ENCODE peak calls at places on chromosome 14, in nine cellular contexts. One of them, this sample, is unnamed.
A peak's percentile ranks its signal among the peaks of the same experiment; 100 is the strongest.

GRCh38 chr14:71415404-71415690 is 508.1 kb downstream of the PCNX1 start:
- DNase-seq in RWPE1: no peak
- DNase-seq in mesenchymal stem cell: peak; percentile 43
- DNase-seq in IMR-90: peak; percentile 79
- DNase-seq in activated T-cell treated with anti-CD3 and anti-CD28 coated beads for 1 hour: no peak
- DNase-seq in activated T-helper 1 cell treated with Interleukin-2 at 50 U/mL for 16 hours: no peak
- DNase-seq in SIG-M5: no peak
- DNase-seq in SK-N-SH: no peak
- DNase-seq in NCI-H1694 treated with DMSO at 0.1 percent for 48 hours: no peak
- DNase-seq in this sample: no peak

GRCh38 chr14:100589760-100590469 is 2.7 kb upstream of the BEGAIN start:
- DNase-seq in RWPE1: no peak
- DNase-seq in mesenchymal stem cell: no peak
- DNase-seq in IMR-90: no peak
- DNase-seq in activated T-cell treated with anti-CD3 and anti-CD28 coated beads for 1 hour: no peak
- DNase-seq in activated T-helper 1 cell treated with Interleukin-2 at 50 U/mL for 16 hours: no peak
- DNase-seq in SIG-M5: no peak
- DNase-seq in SK-N-SH: peak; percentile 30
- DNase-seq in NCI-H1694 treated with DMSO at 0.1 percent for 48 hours: peak; percentile 26
- DNase-seq in this sample: no peak

GRCh38 chr14:92632546-92633273 is 115.7 kb downstream of the LGMN start:
- DNase-seq in RWPE1: no peak
- DNase-seq in mesenchymal stem cell: no peak
- DNase-seq in IMR-90: no peak
- DNase-seq in activated T-cell treated with anti-CD3 and anti-CD28 coated beads for 1 hour: no peak
- DNase-seq in activated T-helper 1 cell treated with Interleukin-2 at 50 U/mL for 16 hours: no peak
- DNase-seq in SIG-M5: no peak
- DNase-seq in SK-N-SH: no peak
- DNase-seq in NCI-H1694 treated with DMSO at 0.1 percent for 48 hours: no peak
- DNase-seq in this sample: no peak

GRCh38 chr14:96888593-96888992 is 91.4 kb downstream of the VRK1 start:
- DNase-seq in RWPE1: no peak
- DNase-seq in mesenchymal stem cell: no peak
- DNase-seq in IMR-90: no peak
- DNase-seq in activated T-cell treated with anti-CD3 and anti-CD28 coated beads for 1 hour: no peak
- DNase-seq in activated T-helper 1 cell treated with Interleukin-2 at 50 U/mL for 16 hours: no peak
- DNase-seq in SIG-M5: no peak
- DNase-seq in SK-N-SH: no peak
- DNase-seq in NCI-H1694 treated with DMSO at 0.1 percent for 48 hours: no peak
- DNase-seq in this sample: no peak

GRCh38 chr14:73392329-73393257 is 65.8 kb downstream of the NUMB start:
- DNase-seq in RWPE1: no peak
- DNase-seq in mesenchymal stem cell: no peak
- DNase-seq in IMR-90: no peak
- DNase-seq in activated T-cell treated with anti-CD3 and anti-CD28 coated beads for 1 hour: no peak
- DNase-seq in activated T-helper 1 cell treated with Interleukin-2 at 50 U/mL for 16 hours: no peak
- DNase-seq in SIG-M5: no peak
- DNase-seq in SK-N-SH: no peak
- DNase-seq in NCI-H1694 treated with DMSO at 0.1 percent for 48 hours: no peak
- DNase-seq in this sample: no peak

GRCh38 chr14:99317231-99318090 is 45.5 kb upstream of the BCL11B start:
- DNase-seq in RWPE1: no peak
- DNase-seq in mesenchymal stem cell: no peak
- DNase-seq in IMR-90: no peak
- DNase-seq in activated T-cell treated with anti-CD3 and anti-CD28 coated beads for 1 hour: no peak
- DNase-seq in activated T-helper 1 cell treated with Interleukin-2 at 50 U/mL for 16 hours: no peak
- DNase-seq in SIG-M5: no peak
- DNase-seq in SK-N-SH: no peak
- DNase-seq in NCI-H1694 treated with DMSO at 0.1 percent for 48 hours: no peak
- DNase-seq in this sample: no peak

GRCh38 chr14:61866932-61867920 is 105.0 kb downstream of the SNAPC1 start:
- DNase-seq in RWPE1: no peak
- DNase-seq in mesenchymal stem cell: no peak
- DNase-seq in IMR-90: peak; percentile 4
- DNase-seq in activated T-cell treated with anti-CD3 and anti-CD28 coated beads for 1 hour: no peak
- DNase-seq in activated T-helper 1 cell treated with Interleukin-2 at 50 U/mL for 16 hours: no peak
- DNase-seq in SIG-M5: peak; percentile 22
- DNase-seq in SK-N-SH: no peak
- DNase-seq in NCI-H1694 treated with DMSO at 0.1 percent for 48 hours: no peak
- DNase-seq in this sample: peak; percentile 11

GRCh38 chr14:64938972-64939816 is 3.4 kb downstream of the GPX2 start:
- DNase-seq in RWPE1: no peak
- DNase-seq in mesenchymal stem cell: no peak
- DNase-seq in IMR-90: no peak
- DNase-seq in activated T-cell treated with anti-CD3 and anti-CD28 coated beads for 1 hour: no peak
- DNase-seq in activated T-helper 1 cell treated with Interleukin-2 at 50 U/mL for 16 hours: no peak
- DNase-seq in SIG-M5: no peak
- DNase-seq in SK-N-SH: no peak
- DNase-seq in NCI-H1694 treated with DMSO at 0.1 percent for 48 hours: no peak
- DNase-seq in this sample: no peak

GRCh38 chr14:56371737-56372136 is 207.9 kb upstream of the TMEM260 start:
- DNase-seq in RWPE1: no peak
- DNase-seq in mesenchymal stem cell: no peak
- DNase-seq in IMR-90: no peak
- DNase-seq in activated T-cell treated with anti-CD3 and anti-CD28 coated beads for 1 hour: no peak
- DNase-seq in activated T-helper 1 cell treated with Interleukin-2 at 50 U/mL for 16 hours: no peak
- DNase-seq in SIG-M5: no peak
- DNase-seq in SK-N-SH: no peak
- DNase-seq in NCI-H1694 treated with DMSO at 0.1 percent for 48 hours: no peak
- DNase-seq in this sample: no peak

GRCh38 chr14:78170203-78170602 is at the start of gene NRXN3:
- DNase-seq in RWPE1: no peak
- DNase-seq in mesenchymal stem cell: no peak
- DNase-seq in IMR-90: no peak
- DNase-seq in activated T-cell treated with anti-CD3 and anti-CD28 coated beads for 1 hour: no peak
- DNase-seq in activated T-helper 1 cell treated with Interleukin-2 at 50 U/mL for 16 hours: no peak
- DNase-seq in SIG-M5: no peak
- DNase-seq in SK-N-SH: peak; percentile 73
- DNase-seq in NCI-H1694 treated with DMSO at 0.1 percent for 48 hours: peak; percentile 89
- DNase-seq in this sample: no peak

This sample was measured in HL-60.